ENCODE peak calls at places on chromosome 18, in ten cellular contexts. One of them, this sample, is unnamed.

GRCh38 chr18:61953161-61953560 is 60.4 kb upstream of the RNF152 start:
- DNase-seq in Panc1: no peak
- DNase-seq in tibial nerve: no peak
- DNase-seq in adrenal gland: no peak
- DNase-seq in heart left ventricle: no peak
- DNase-seq in suprapubic skin: no peak
- DNase-seq in WERI-Rb-1: no peak
- DNase-seq in OCI-LY7: no peak
- DNase-seq in hepatocyte: no peak
- DNase-seq in right lobe of liver: no peak
- DNase-seq in this sample: no peak

GRCh38 chr18:75405341-75405740 is 22.2 kb downstream of the SMIM21 start:
- DNase-seq in Panc1: no peak
- DNase-seq in tibial nerve: no peak
- DNase-seq in adrenal gland: no peak
- DNase-seq in heart left ventricle: no peak
- DNase-seq in suprapubic skin: no peak
- DNase-seq in WERI-Rb-1: no peak
- DNase-seq in OCI-LY7: no peak
- DNase-seq in hepatocyte: no peak
- DNase-seq in right lobe of liver: no peak
- DNase-seq in this sample: no peak

GRCh38 chr18:44957440-44957839 is 276.8 kb downstream of the SETBP1 start:
- DNase-seq in Panc1: no peak
- DNase-seq in tibial nerve: no peak
- DNase-seq in adrenal gland: no peak
- DNase-seq in heart left ventricle: no peak
- DNase-seq in suprapubic skin: no peak
- DNase-seq in WERI-Rb-1: no peak
- DNase-seq in OCI-LY7: no peak
- DNase-seq in hepatocyte: no peak
- DNase-seq in right lobe of liver: no peak
- DNase-seq in this sample: no peak

GRCh38 chr18:9201224-9201623 is 64.6 kb downstream of the ANKRD12 start:
- DNase-seq in Panc1: no peak
- DNase-seq in tibial nerve: no peak
- DNase-seq in adrenal gland: no peak
- DNase-seq in heart left ventricle: no peak
- DNase-seq in suprapubic skin: no peak
- DNase-seq in WERI-Rb-1: no peak
- DNase-seq in OCI-LY7: no peak
- DNase-seq in hepatocyte: no peak
- DNase-seq in right lobe of liver: no peak
- DNase-seq in this sample: no peak

GRCh38 chr18:78625446-78625845 is 354.2 kb upstream of the SALL3 start:
- DNase-seq in Panc1: no peak
- DNase-seq in tibial nerve: no peak
- DNase-seq in adrenal gland: no peak
- DNase-seq in heart left ventricle: no peak
- DNase-seq in suprapubic skin: no peak
- DNase-seq in WERI-Rb-1: no peak
- DNase-seq in OCI-LY7: no peak
- DNase-seq in hepatocyte: no peak
- DNase-seq in right lobe of liver: no peak
- DNase-seq in this sample: no peak

GRCh38 chr18:5444269-5444668 is 99.5 kb downstream of the EPB41L3 start:
- DNase-seq in Panc1: no peak
- DNase-seq in tibial nerve: no peak
- DNase-seq in adrenal gland: no peak
- DNase-seq in heart left ventricle: no peak
- DNase-seq in suprapubic skin: no peak
- DNase-seq in WERI-Rb-1: no peak
- DNase-seq in OCI-LY7: no peak
- DNase-seq in hepatocyte: no peak
- DNase-seq in right lobe of liver: no peak
- DNase-seq in this sample: no peak

GRCh38 chr18:6874316-6874715 is 144.8 kb downstream of the ARHGAP28 start:
- DNase-seq in Panc1: no peak
- DNase-seq in tibial nerve: no peak
- DNase-seq in adrenal gland: no peak
- DNase-seq in heart left ventricle: no peak
- DNase-seq in suprapubic skin: no peak
- DNase-seq in WERI-Rb-1: no peak
- DNase-seq in OCI-LY7: no peak
- DNase-seq in hepatocyte: no peak
- DNase-seq in right lobe of liver: no peak
- DNase-seq in this sample: no peak

GRCh38 chr18:48376406-48376805 is 32.8 kb downstream of the ZBTB7C start:
- DNase-seq in Panc1: no peak
- DNase-seq in tibial nerve: no peak
- DNase-seq in adrenal gland: no peak
- DNase-seq in heart left ventricle: no peak
- DNase-seq in suprapubic skin: no peak
- DNase-seq in WERI-Rb-1: no peak
- DNase-seq in OCI-LY7: no peak
- DNase-seq in hepatocyte: no peak
- DNase-seq in right lobe of liver: no peak
- DNase-seq in this sample: no peak

GRCh38 chr18:389658-390357 is 110.7 kb downstream of the COLEC12 start:
- DNase-seq in Panc1: no peak
- DNase-seq in tibial nerve: no peak
- DNase-seq in adrenal gland: no peak
- DNase-seq in heart left ventricle: no peak
- DNase-seq in suprapubic skin: no peak
- DNase-seq in WERI-Rb-1: no peak
- DNase-seq in OCI-LY7: no peak
- DNase-seq in hepatocyte: no peak
- DNase-seq in right lobe of liver: no peak
- DNase-seq in this sample: peak; percentile 10

GRCh38 chr18:79863946-79864725 is 66.4 kb downstream of the KCNG2 start:
- DNase-seq in Panc1: no peak
- DNase-seq in tibial nerve: no peak
- DNase-seq in adrenal gland: no peak
- DNase-seq in heart left ventricle: no peak
- DNase-seq in suprapubic skin: peak; percentile 34
- DNase-seq in WERI-Rb-1: no peak
- DNase-seq in OCI-LY7: no peak
- DNase-seq in hepatocyte: no peak
- DNase-seq in right lobe of liver: no peak
- DNase-seq in this sample: no peak

GRCh38 chr18:21000667-21001066 is 110.9 kb downstream of the ROCK1 start:
- DNase-seq in Panc1: no peak
- DNase-seq in tibial nerve: no peak
- DNase-seq in adrenal gland: no peak
- DNase-seq in heart left ventricle: no peak
- DNase-seq in suprapubic skin: no peak
- DNase-seq in WERI-Rb-1: no peak
- DNase-seq in OCI-LY7: no peak
- DNase-seq in hepatocyte: no peak
- DNase-seq in right lobe of liver: no peak
- DNase-seq in this sample: no peak

DNA sequence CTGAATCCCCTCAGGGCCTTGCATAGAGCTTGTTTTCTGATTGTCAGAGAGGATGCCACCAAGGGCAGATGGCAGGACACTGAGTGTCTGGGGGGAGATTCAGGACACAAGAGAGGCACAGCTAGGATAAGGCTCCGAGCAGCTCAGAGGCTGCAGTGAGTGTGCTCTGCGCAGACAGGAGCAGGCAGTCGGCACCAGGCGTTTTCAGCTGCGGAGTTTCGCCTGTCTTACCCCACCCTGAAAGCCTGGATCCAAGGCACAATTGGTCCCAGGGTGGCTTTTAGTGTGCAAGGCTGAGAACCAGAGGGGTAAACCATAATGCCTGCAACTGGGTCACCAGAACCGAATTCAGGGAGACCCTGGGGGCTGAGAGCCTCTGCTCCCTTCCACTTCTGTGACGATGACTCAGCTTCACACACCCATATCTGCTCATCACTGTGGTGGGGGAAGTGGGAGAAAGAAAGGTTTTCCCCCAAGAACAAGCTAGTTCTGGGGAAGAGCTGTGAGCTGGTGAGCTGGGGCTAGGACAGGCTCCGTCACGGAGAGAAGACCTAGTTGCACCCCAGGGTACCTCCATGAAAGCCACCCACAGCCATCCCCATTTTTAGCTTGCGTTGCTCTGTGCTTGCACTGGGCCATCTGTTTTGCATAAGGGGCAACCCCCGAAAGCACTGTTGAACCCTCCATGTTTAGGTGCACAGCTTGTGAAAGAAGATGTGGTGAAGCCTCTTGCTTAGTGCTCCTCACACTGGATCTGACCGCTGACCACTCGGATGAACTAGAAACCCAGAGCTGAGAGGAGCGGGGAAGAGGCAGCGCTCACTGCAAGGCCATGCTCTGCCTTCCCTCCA is 173.7 kb downstream of the CELF4 start:
- DNase-seq in Panc1: no peak
- DNase-seq in tibial nerve: no peak
- DNase-seq in adrenal gland: no peak
- DNase-seq in heart left ventricle: no peak
- DNase-seq in suprapubic skin: no peak
- DNase-seq in WERI-Rb-1: no peak
- DNase-seq in OCI-LY7: no peak
- DNase-seq in hepatocyte: no peak
- DNase-seq in right lobe of liver: no peak
- DNase-seq in this sample: no peak
- H3K4me3 ChIP-seq in Panc1: no peak overlapping the region
- H3K4me3 ChIP-seq in tibial nerve: no peak overlapping the region
- H3K4me3 ChIP-seq in adrenal gland: no peak overlapping the region
- H3K4me3 ChIP-seq in heart left ventricle: no peak overlapping the region
- H3K4me3 ChIP-seq in suprapubic skin: no peak overlapping the region
- H3K4me3 ChIP-seq in WERI-Rb-1: no peak overlapping the region
- H3K4me3 ChIP-seq in OCI-LY7: no peak overlapping the region
- H3K4me3 ChIP-seq in hepatocyte: no peak overlapping the region
- H3K4me3 ChIP-seq in right lobe of liver: no peak overlapping the region
- H3K4me3 ChIP-seq in this sample: no peak overlapping the region

DNA sequence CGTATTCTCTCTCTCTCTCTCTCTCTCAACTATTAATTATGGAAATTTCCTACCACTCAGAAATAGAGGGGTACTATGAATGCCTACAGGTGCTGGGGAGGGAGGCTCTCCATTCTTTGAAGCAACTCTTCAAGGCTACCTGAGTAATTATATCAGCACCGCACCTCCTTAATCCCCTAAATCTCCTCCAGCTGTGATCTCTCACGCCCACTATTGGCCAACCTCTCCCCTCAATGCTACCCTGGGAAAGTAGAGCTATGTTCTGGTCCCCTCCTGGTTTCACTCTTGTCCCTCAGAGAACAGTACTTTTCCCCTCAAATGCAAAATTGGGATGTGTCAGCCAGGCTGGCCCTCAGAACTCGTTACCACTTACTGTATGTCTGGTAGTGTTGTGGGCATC is 1.6 kb downstream of the MOCOS start:
- DNase-seq in Panc1: no peak
- DNase-seq in tibial nerve: no peak
- DNase-seq in adrenal gland: no peak
- DNase-seq in heart left ventricle: no peak
- DNase-seq in suprapubic skin: no peak
- DNase-seq in WERI-Rb-1: no peak
- DNase-seq in OCI-LY7: no peak
- DNase-seq in hepatocyte: no peak
- DNase-seq in right lobe of liver: no peak
- DNase-seq in this sample: no peak
- TF ChIP-seq CTCF in Panc1: peak; percentile 28
- TF ChIP-seq CTCF in tibial nerve: no peak
- TF ChIP-seq CTCF in adrenal gland: no peak
- TF ChIP-seq CTCF in heart left ventricle: no peak
- TF ChIP-seq CTCF in suprapubic skin: no peak
- TF ChIP-seq CTCF in WERI-Rb-1: no peak
- TF ChIP-seq CTCF in OCI-LY7: no peak
- TF ChIP-seq CTCF in hepatocyte: no peak
- TF ChIP-seq CTCF in right lobe of liver: no peak
- TF ChIP-seq CTCF in this sample: no peak

GRCh38 chr18:55582325-55582724 is 5.7 kb downstream of the TCF4 start:
- DNase-seq in Panc1: no peak
- DNase-seq in tibial nerve: no peak
- DNase-seq in adrenal gland: no peak
- DNase-seq in heart left ventricle: no peak
- DNase-seq in suprapubic skin: no peak
- DNase-seq in WERI-Rb-1: no peak
- DNase-seq in OCI-LY7: no peak
- DNase-seq in hepatocyte: no peak
- DNase-seq in right lobe of liver: no peak
- DNase-seq in this sample: no peak

GRCh38 chr18:55585586-55586521 is 2.1 kb downstream of the TCF4 start:
- DNase-seq in Panc1: no peak
- DNase-seq in tibial nerve: no peak
- DNase-seq in adrenal gland: no peak
- DNase-seq in heart left ventricle: peak; percentile 22
- DNase-seq in suprapubic skin: no peak
- DNase-seq in WERI-Rb-1: no peak
- DNase-seq in OCI-LY7: peak; percentile 9
- DNase-seq in hepatocyte: no peak
- DNase-seq in right lobe of liver: no peak
- DNase-seq in this sample: no peak

GRCh38 chr18:55586841-55587240 is 1.2 kb downstream of the TCF4 start:
- DNase-seq in Panc1: no peak
- DNase-seq in tibial nerve: no peak
- DNase-seq in adrenal gland: no peak
- DNase-seq in heart left ventricle: no peak
- DNase-seq in suprapubic skin: no peak
- DNase-seq in WERI-Rb-1: no peak
- DNase-seq in OCI-LY7: peak; percentile 37
- DNase-seq in hepatocyte: peak; percentile 14
- DNase-seq in right lobe of liver: no peak
- DNase-seq in this sample: no peak

GRCh38 chr18:55587341-55588000 is 521 bp downstream of the TCF4 start:
- DNase-seq in Panc1: no peak
- DNase-seq in tibial nerve: peak; percentile 26
- DNase-seq in adrenal gland: peak; percentile 33
- DNase-seq in heart left ventricle: peak; percentile 33
- DNase-seq in suprapubic skin: no peak
- DNase-seq in WERI-Rb-1: peak; percentile 27
- DNase-seq in OCI-LY7: peak; percentile 34
- DNase-seq in hepatocyte: peak; percentile 37
- DNase-seq in right lobe of liver: peak; percentile 22
- DNase-seq in this sample: no peak

DNA sequence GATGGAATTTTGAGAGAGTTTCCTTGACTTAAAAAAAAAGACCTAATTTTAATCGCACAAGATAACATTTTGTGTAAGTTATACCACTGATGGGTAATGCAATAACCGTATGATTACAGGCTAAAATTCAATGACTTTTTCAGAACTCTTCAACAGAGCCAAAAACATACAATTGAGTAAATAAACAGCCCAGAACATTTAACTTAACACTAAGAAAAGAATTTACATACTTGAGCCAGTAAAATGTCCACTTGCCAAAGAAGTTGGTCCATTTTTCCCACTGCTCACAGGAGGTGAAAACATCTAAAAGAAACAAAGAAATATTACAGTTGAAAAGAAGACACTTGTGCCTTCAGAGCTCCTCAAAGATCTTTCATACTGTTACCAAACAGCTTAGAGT is 2.9 kb downstream of the TCF4 start:
- DNase-seq in Panc1: no peak
- DNase-seq in tibial nerve: no peak
- DNase-seq in adrenal gland: no peak
- DNase-seq in heart left ventricle: no peak
- DNase-seq in suprapubic skin: no peak
- DNase-seq in WERI-Rb-1: no peak
- DNase-seq in OCI-LY7: no peak
- DNase-seq in hepatocyte: no peak
- DNase-seq in right lobe of liver: no peak
- DNase-seq in this sample: no peak
- H3K4me3 ChIP-seq in Panc1: no peak overlapping the region
- H3K4me3 ChIP-seq in tibial nerve: no peak overlapping the region
- H3K4me3 ChIP-seq in adrenal gland: no peak overlapping the region
- H3K4me3 ChIP-seq in heart left ventricle: peak overlapping the region; percentile 79
- H3K4me3 ChIP-seq in suprapubic skin: peak overlapping the region; percentile 80
- H3K4me3 ChIP-seq in WERI-Rb-1: no peak overlapping the region
- H3K4me3 ChIP-seq in OCI-LY7: peak overlapping the region; percentile 90
- H3K4me3 ChIP-seq in hepatocyte: no peak overlapping the region
- H3K4me3 ChIP-seq in right lobe of liver: no peak overlapping the region
- H3K4me3 ChIP-seq in this sample: no peak overlapping the region

GRCh38 chr18:24054130-24054529 is 39.6 kb downstream of the TTC39C start:
- DNase-seq in Panc1: no peak
- DNase-seq in tibial nerve: no peak
- DNase-seq in adrenal gland: no peak
- DNase-seq in heart left ventricle: no peak
- DNase-seq in suprapubic skin: no peak
- DNase-seq in WERI-Rb-1: no peak
- DNase-seq in OCI-LY7: no peak
- DNase-seq in hepatocyte: no peak
- DNase-seq in right lobe of liver: no peak
- DNase-seq in this sample: no peak
- TF ChIP-seq CTCF in Panc1: no peak
- TF ChIP-seq CTCF in tibial nerve: no peak
- TF ChIP-seq CTCF in adrenal gland: no peak
- TF ChIP-seq CTCF in heart left ventricle: no peak
- TF ChIP-seq CTCF in suprapubic skin: no peak
- TF ChIP-seq CTCF in WERI-Rb-1: no peak
- TF ChIP-seq CTCF in OCI-LY7: no peak
- TF ChIP-seq CTCF in hepatocyte: no peak
- TF ChIP-seq CTCF in right lobe of liver: no peak
- TF ChIP-seq CTCF in this sample: no peak